ENCODE peak calls at places on chromosome 19, in five cellular contexts. One of them, this sample, is unnamed.
A peak's percentile ranks its signal among the peaks of the same experiment; 100 is the strongest.

GRCh38 chr19:44071824-44072542 is at the start of gene ZNF284:
- DNase-seq in pancreas: peak; percentile 87
- DNase-seq in adrenal gland: peak; percentile 95
- DNase-seq in heart right ventricle: peak; percentile 80
- DNase-seq in thoracic aorta: peak; percentile 34
- DNase-seq in this sample: peak; percentile 87

GRCh38 chr19:15449620-15450527 is at the start of gene WIZ:
- DNase-seq in thoracic aorta: no peak
- DNase-seq in adrenal gland: peak; percentile 93
- DNase-seq in pancreas: peak; percentile 90
- DNase-seq in heart right ventricle: peak; percentile 92
- DNase-seq in this sample: peak; percentile 87

GRCh38 chr19:30227071-30227621 is 145.0 kb upstream of the ZNF536 start:
- DNase-seq in heart right ventricle: peak; percentile 19
- DNase-seq in pancreas: peak; percentile 19
- DNase-seq in adrenal gland: peak; percentile 58
- DNase-seq in thoracic aorta: no peak
- DNase-seq in this sample: no peak

GRCh38 chr19:50214699-50215543 is 11.5 kb downstream of the MYH14 start:
- DNase-seq in thoracic aorta: no peak
- DNase-seq in adrenal gland: no peak
- DNase-seq in heart right ventricle: no peak
- DNase-seq in pancreas: peak; percentile 68
- DNase-seq in this sample: no peak

GRCh38 chr19:3576696-3577443 is 4.1 kb downstream of the HMG20B start:
- DNase-seq in thoracic aorta: no peak
- DNase-seq in heart right ventricle: peak; percentile 71
- DNase-seq in pancreas: no peak
- DNase-seq in adrenal gland: peak; percentile 77
- DNase-seq in this sample: peak; percentile 75

GRCh38 chr19:6730153-6730804 is 7.1 kb downstream of the GPR108 start:
- DNase-seq in pancreas: peak; percentile 67
- DNase-seq in adrenal gland: peak; percentile 88
- DNase-seq in heart right ventricle: no peak
- DNase-seq in thoracic aorta: no peak
- DNase-seq in this sample: no peak

GRCh38 chr19:43362179-43362578 is 8.7 kb downstream of the CD177 start:
- DNase-seq in adrenal gland: no peak
- DNase-seq in thoracic aorta: no peak
- DNase-seq in pancreas: no peak
- DNase-seq in heart right ventricle: no peak
- DNase-seq in this sample: peak; percentile 45

GRCh38 chr19:50486823-50487515 is 10.3 kb upstream of the GARIN5A start:
- DNase-seq in pancreas: no peak
- DNase-seq in thoracic aorta: no peak
- DNase-seq in heart right ventricle: no peak
- DNase-seq in adrenal gland: no peak
- DNase-seq in this sample: peak; percentile 89

GRCh38 chr19:46731007-46731501 is 14.1 kb upstream of the PRKD2 start:
- DNase-seq in adrenal gland: peak; percentile 85
- DNase-seq in heart right ventricle: no peak
- DNase-seq in pancreas: no peak
- DNase-seq in thoracic aorta: no peak
- DNase-seq in this sample: peak; percentile 88

GRCh38 chr19:31675187-31675913 is 326.1 kb upstream of the TSHZ3 start:
- DNase-seq in heart right ventricle: no peak
- DNase-seq in thoracic aorta: no peak
- DNase-seq in adrenal gland: no peak
- DNase-seq in pancreas: no peak
- DNase-seq in this sample: no peak

GRCh38 chr19:1251503-1252220 is 3.3 kb downstream of the MIDN start:
- DNase-seq in pancreas: peak; percentile 90
- DNase-seq in adrenal gland: peak; percentile 76
- DNase-seq in thoracic aorta: no peak
- DNase-seq in heart right ventricle: peak; percentile 84
- DNase-seq in this sample: no peak

GRCh38 chr19:898663-899062 is 5.4 kb downstream of the RNU6-9 start:
- DNase-seq in heart right ventricle: no peak
- DNase-seq in pancreas: no peak
- DNase-seq in thoracic aorta: no peak
- DNase-seq in adrenal gland: peak; percentile 78
- DNase-seq in this sample: no peak

GRCh38 chr19:30163663-30164062 is 208.5 kb upstream of the ZNF536 start:
- DNase-seq in heart right ventricle: no peak
- DNase-seq in thoracic aorta: no peak
- DNase-seq in adrenal gland: no peak
- DNase-seq in pancreas: no peak
- DNase-seq in this sample: no peak

GRCh38 chr19:5281588-5281987 is 59.0 kb downstream of the PTPRS start:
- DNase-seq in pancreas: no peak
- DNase-seq in thoracic aorta: no peak
- DNase-seq in heart right ventricle: peak; percentile 76
- DNase-seq in adrenal gland: peak; percentile 85
- DNase-seq in this sample: no peak

GRCh38 chr19:2544576-2545415 is 68.9 kb downstream of the GADD45B start:
- DNase-seq in heart right ventricle: no peak
- DNase-seq in pancreas: no peak
- DNase-seq in adrenal gland: no peak
- DNase-seq in thoracic aorta: no peak
- DNase-seq in this sample: no peak

GRCh38 chr19:1098177-1099051 is 3.2 kb upstream of the POLR2E start:
- DNase-seq in pancreas: no peak
- DNase-seq in heart right ventricle: peak; percentile 17
- DNase-seq in thoracic aorta: no peak
- DNase-seq in adrenal gland: no peak
- DNase-seq in this sample: no peak

GRCh38 chr19:4505570-4506448 is 12.5 kb downstream of the PLIN4 start:
- DNase-seq in adrenal gland: no peak
- DNase-seq in heart right ventricle: no peak
- DNase-seq in pancreas: no peak
- DNase-seq in thoracic aorta: no peak
- DNase-seq in this sample: no peak

GRCh38 chr19:29482855-29483640 is 42.7 kb upstream of the VSTM2B start:
- DNase-seq in pancreas: no peak
- DNase-seq in adrenal gland: peak; percentile 34
- DNase-seq in heart right ventricle: no peak
- DNase-seq in thoracic aorta: no peak
- DNase-seq in this sample: no peak

GRCh38 chr19:4442846-4443146 is 14.8 kb downstream of the UBXN6 start:
- DNase-seq in pancreas: no peak
- DNase-seq in thoracic aorta: no peak
- DNase-seq in heart right ventricle: no peak
- DNase-seq in adrenal gland: no peak
- DNase-seq in this sample: no peak

GRCh38 chr19:44576843-44577565 is 36.4 kb upstream of the IGSF23 start:
- DNase-seq in heart right ventricle: no peak
- DNase-seq in pancreas: peak; percentile 53
- DNase-seq in adrenal gland: peak; percentile 54
- DNase-seq in thoracic aorta: no peak
- DNase-seq in this sample: peak; percentile 41

GRCh38 chr19:31261651-31262331 is 87.4 kb downstream of the TSHZ3 start:
- DNase-seq in adrenal gland: peak; percentile 11
- DNase-seq in pancreas: no peak
- DNase-seq in thoracic aorta: no peak
- DNase-seq in heart right ventricle: no peak
- DNase-seq in this sample: peak; percentile 56

GRCh38 chr19:1651061-1651547 is 1.3 kb downstream of the TCF3 start:
- DNase-seq in thoracic aorta: no peak
- DNase-seq in pancreas: no peak
- DNase-seq in heart right ventricle: no peak
- DNase-seq in adrenal gland: no peak
- DNase-seq in this sample: peak; percentile 38

GRCh38 chr19:52935434-52935833 is 12.2 kb upstream of the ZNF888 start:
- DNase-seq in thoracic aorta: no peak
- DNase-seq in pancreas: no peak
- DNase-seq in adrenal gland: no peak
- DNase-seq in heart right ventricle: no peak
- DNase-seq in this sample: no peak

GRCh38 chr19:29504454-29504853 is 21.3 kb upstream of the VSTM2B start:
- DNase-seq in heart right ventricle: no peak
- DNase-seq in thoracic aorta: no peak
- DNase-seq in pancreas: no peak
- DNase-seq in adrenal gland: no peak
- DNase-seq in this sample: no peak

DNA sequence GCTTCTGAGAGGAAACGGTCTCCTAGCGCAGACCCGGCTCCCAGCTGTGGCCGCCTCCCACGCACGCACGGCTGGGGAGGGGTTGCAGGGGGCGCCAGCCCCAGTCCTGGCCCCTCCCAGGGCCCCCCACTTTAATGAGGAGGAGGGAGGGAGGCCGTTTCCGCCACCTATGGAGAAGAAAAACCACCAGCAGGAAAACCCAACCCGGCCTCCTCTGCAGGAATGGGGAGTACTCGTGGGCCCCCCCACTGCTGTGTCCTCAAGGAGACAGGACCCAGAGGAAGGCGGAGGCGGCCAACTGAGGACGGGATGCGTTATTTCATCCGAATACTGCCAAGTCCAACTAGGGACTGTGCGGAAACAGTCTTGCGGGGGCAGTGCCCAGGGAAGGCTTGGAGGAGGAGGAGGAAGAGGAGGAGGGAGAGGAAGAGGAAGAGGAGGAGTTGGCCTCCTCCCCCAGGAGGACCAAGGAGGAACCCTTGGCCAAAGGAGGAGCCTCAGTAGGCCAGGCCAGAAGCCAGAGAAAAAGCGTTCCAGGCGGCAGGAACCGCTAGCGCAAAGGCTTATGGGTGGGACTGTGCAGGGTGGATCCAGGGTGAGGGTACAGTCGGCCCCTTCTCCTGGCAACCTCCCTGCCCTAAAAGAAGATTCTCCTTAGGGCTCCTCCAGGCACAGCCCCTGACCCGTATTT is 3.9 kb upstream of the SSBP4 start:
- DNase-seq in pancreas: no peak
- DNase-seq in thoracic aorta: no peak
- DNase-seq in adrenal gland: peak; percentile 87
- DNase-seq in heart right ventricle: peak; percentile 77
- DNase-seq in this sample: peak; percentile 97
- H3K4me3 ChIP-seq in pancreas: no peak overlapping the region
- H3K4me3 ChIP-seq in thoracic aorta: peak overlapping the region; percentile 79
- H3K4me3 ChIP-seq in adrenal gland: no peak overlapping the region
- H3K4me3 ChIP-seq in heart right ventricle: peak overlapping the region; percentile 4
- H3K4me3 ChIP-seq in this sample: no peak overlapping the region

DNA sequence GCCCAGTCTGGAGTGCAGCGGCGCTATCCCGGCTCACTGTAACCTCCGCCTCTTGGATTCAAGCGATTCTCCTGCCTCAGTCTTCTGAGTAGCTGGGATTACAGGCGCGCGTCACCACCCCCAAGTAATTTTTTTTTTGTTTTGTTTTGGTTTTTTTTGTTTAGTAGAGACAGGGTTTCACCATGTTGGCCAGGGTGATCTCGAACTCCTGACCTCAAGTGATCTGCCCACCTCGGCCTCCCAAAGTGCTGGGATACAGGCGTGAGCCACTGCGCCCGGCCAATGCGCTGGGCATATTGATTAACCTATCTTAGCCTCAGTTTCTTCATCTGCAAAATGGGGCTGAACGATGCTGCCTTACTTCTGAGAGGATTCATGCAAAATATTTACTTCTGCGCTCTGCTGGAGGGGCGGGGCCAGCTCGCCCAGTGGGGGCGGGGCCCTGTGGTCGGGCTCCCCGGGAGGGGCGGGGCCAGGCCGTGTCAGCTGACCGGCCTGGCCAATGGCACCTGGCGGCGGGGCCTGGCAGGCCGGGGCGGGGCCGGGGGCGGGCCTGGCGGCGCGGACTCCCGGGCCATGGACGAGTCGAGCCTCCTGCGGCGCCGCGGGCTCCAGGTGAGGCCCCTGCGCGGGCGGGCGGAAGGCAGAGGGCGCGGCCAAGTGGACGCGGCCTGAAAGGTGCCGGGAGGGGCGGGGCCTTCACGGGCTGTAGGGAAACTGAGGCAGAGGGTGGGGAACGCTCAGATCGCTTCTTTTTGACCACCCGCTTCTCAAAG is at the start of gene MAST3:
- DNase-seq in heart right ventricle: peak; percentile 82
- DNase-seq in thoracic aorta: no peak
- DNase-seq in adrenal gland: peak; percentile 93
- DNase-seq in pancreas: peak; percentile 94
- DNase-seq in this sample: peak; percentile 86
- H3K27ac ChIP-seq in heart right ventricle: no peak within 1 kb of the TSS
- H3K27ac ChIP-seq in thoracic aorta: peak within 1 kb of the TSS; percentile 15
- H3K27ac ChIP-seq in adrenal gland: no peak within 1 kb of the TSS
- H3K27ac ChIP-seq in pancreas: no peak within 1 kb of the TSS
- H3K27ac ChIP-seq in this sample: no peak within 1 kb of the TSS

GRCh38 chr19:13850910-13851753 is 25.8 kb upstream of the NANOS3 start:
- DNase-seq in pancreas: peak; percentile 88
- DNase-seq in thoracic aorta: peak; percentile 70
- DNase-seq in heart right ventricle: peak; percentile 81
- DNase-seq in adrenal gland: peak; percentile 94
- DNase-seq in this sample: no peak

GRCh38 chr19:13848811-13849241 is 28.1 kb upstream of the NANOS3 start:
- DNase-seq in heart right ventricle: no peak
- DNase-seq in pancreas: no peak
- DNase-seq in thoracic aorta: no peak
- DNase-seq in adrenal gland: no peak
- DNase-seq in this sample: no peak

GRCh38 chr19:13847900-13848677 is 28.8 kb upstream of the NANOS3 start:
- DNase-seq in heart right ventricle: no peak
- DNase-seq in pancreas: no peak
- DNase-seq in adrenal gland: no peak
- DNase-seq in thoracic aorta: no peak
- DNase-seq in this sample: no peak

GRCh38 chr19:13849991-13850909 is 26.7 kb upstream of the NANOS3 start:
- DNase-seq in heart right ventricle: peak; percentile 92
- DNase-seq in thoracic aorta: no peak
- DNase-seq in pancreas: peak; percentile 91
- DNase-seq in adrenal gland: peak; percentile 89
- DNase-seq in this sample: peak; percentile 87

DNA sequence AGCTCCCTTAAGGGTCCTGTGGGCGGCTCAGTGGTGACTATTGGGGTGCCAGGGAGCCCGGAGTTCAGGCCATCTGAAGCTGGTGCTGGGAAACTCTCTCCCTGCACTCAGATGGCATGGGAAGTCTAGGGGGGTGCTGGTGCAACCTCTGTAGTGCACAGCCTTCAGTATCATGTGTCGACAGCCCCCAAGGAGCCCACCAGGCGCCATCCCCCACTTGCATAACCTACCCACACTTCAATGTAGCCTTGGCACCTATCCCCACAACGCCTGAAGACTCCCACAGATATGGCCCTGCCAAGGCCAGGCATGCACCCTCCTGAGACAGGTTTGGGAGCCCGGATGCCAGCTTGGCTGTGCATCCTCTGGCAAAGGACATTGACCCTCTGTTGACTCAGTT is 27.7 kb upstream of the NANOS3 start:
- DNase-seq in heart right ventricle: no peak
- DNase-seq in pancreas: no peak
- DNase-seq in thoracic aorta: no peak
- DNase-seq in adrenal gland: no peak
- DNase-seq in this sample: no peak
- H3K4me1 ChIP-seq in heart right ventricle: peaks cover 62% of the 10 kb centered on the region
- H3K4me1 ChIP-seq in pancreas: peaks cover 34% of the 10 kb centered on the region
- H3K4me1 ChIP-seq in thoracic aorta: peaks cover 74% of the 10 kb centered on the region
- H3K4me1 ChIP-seq in adrenal gland: peaks cover 17% of the 10 kb centered on the region
- H3K4me1 ChIP-seq in this sample: peaks cover 15% of the 10 kb centered on the region

DNA sequence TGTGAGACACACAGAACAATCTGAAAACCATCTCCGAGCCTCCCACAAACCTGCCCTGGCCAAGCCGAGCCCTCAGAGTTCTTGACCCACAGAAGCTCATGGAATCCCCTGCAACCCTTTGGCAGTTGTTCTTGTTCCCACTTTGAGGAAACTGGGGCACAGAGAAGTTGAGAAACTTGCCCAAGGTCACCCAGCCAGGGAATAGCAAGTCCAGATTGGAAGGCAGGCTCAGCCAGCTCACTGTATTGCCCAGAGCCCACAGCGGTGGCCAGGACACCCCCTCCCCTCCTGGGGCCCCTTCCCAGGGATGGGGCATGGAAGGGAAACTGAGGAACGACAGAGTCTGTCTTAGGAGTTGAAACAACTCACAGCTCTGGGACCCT is 1.8 kb downstream of the ZSWIM4 start:
- DNase-seq in pancreas: no peak
- DNase-seq in adrenal gland: peak; percentile 78
- DNase-seq in heart right ventricle: no peak
- DNase-seq in thoracic aorta: no peak
- DNase-seq in this sample: no peak
- H3K4me3 ChIP-seq in pancreas: no peak overlapping the region
- H3K4me3 ChIP-seq in adrenal gland: no peak overlapping the region
- H3K4me3 ChIP-seq in heart right ventricle: no peak overlapping the region
- H3K4me3 ChIP-seq in thoracic aorta: peak overlapping the region; percentile 99
- H3K4me3 ChIP-seq in this sample: no peak overlapping the region

This sample was measured in cardiac muscle cell.